ENCODE peak calls at places on chromosome 2, in seven cellular contexts. J is IMR-90; Q is posterior vena cava; L is kidney glomerular epithelial cell; Y is naive B cell; Z is stimulated activated naive CD8-positive, alpha-beta T cell treated with anti-CD3 and anti-CD28 coated beads, Interleukin-15, amount 100 ng/mL, for 72 hours; V is stimulated activated CD4-positive, alpha-beta T cell treated with anti-CD3 and anti-CD28 coated beads, TNF-alpha, amount 100 ng/mL, for 48 hours. C is an unnamed sample.

GRCh38 chr2:217118559-217118958 is 258.7 kb upstream of the TNP1 start:
- DNase-seq in J (no peak), Q (no peak), L (no peak), Y (no peak), Z (no peak), V (no peak), C (no peak)

GRCh38 chr2:186696804-186697203 is 2.9 kb downstream of the FAM171B start:
- DNase-seq in J (no peak), Q (no peak), L (no peak), Y (no peak), Z (no peak), V (no peak), C (no peak)

GRCh38 chr2:41668529-41668928 is 379.3 kb upstream of the PKDCC start:
- DNase-seq in J (no peak), Q (no peak), L (no peak), Y (no peak), Z (no peak), V (no peak), C (no peak)

GRCh38 chr2:24304098-24304497 is 56.2 kb downstream of the ITSN2 start:
- DNase-seq in J (peak; percentile 97), Q (peak; percentile 84), L (no peak), Y (no peak), Z (no peak), V (no peak), C (peak; percentile 78)

GRCh38 chr2:240555541-240556250 is 2.1 kb downstream of the ANKMY1 start:
- DNase-seq in J (no peak), Q (no peak), L (no peak), Y (no peak), Z (no peak), V (no peak), C (no peak)

GRCh38 chr2:608711-609110 is 68.5 kb downstream of the TMEM18 start:
- DNase-seq in J (no peak), Q (peak; percentile 58), L (no peak), Y (no peak), Z (no peak), V (no peak), C (no peak)

GRCh38 chr2:226208726-226209125 is 590.9 kb downstream of the IRS1 start:
- DNase-seq in J (peak; percentile 68), Q (no peak), L (no peak), Y (no peak), Z (no peak), V (no peak), C (peak; percentile 59)

GRCh38 chr2:27984153-27984552 is 93.6 kb downstream of the BABAM2 start:
- DNase-seq in J (peak; percentile 37), Q (no peak), L (no peak), Y (no peak), Z (no peak), V (no peak), C (no peak)

GRCh38 chr2:186308347-186308746 is 177.7 kb upstream of the ZC3H15 start:
- DNase-seq in J (peak; percentile 18), Q (no peak), L (peak; percentile 21), Y (no peak), Z (no peak), V (no peak), C (peak; percentile 4)

GRCh38 chr2:26754972-26755670 is 9.0 kb upstream of the SLC35F6 start:
- DNase-seq in J (no peak), Q (no peak), L (peak; percentile 14), Y (peak; percentile 14), Z (no peak), V (no peak), C (no peak)

GRCh38 chr2:232491139-232491780 is 3.6 kb upstream of the ECEL1 start:
- DNase-seq in J (no peak), Q (peak; percentile 47), L (no peak), Y (no peak), Z (no peak), V (no peak), C (no peak)

GRCh38 chr2:166961933-166962332 is 73.7 kb downstream of the XIRP2 start:
- DNase-seq in J (peak; percentile 12), Q (no peak), L (no peak), Y (no peak), Z (no peak), V (no peak), C (no peak)

GRCh38 chr2:127407091-127407490 is 11.1 kb upstream of the PROC start:
- DNase-seq in J (no peak), Q (no peak), L (no peak), Y (no peak), Z (no peak), V (no peak), C (no peak)